ENCODE peak calls at places on chromosomes 5 and 9, in four cellular contexts. S is naive thymus-derived CD4-positive, alpha-beta T cell; Q is GM23248; C is thoracic aorta. P is an unnamed sample. For H3K36me3, the result is how much of the 10 kb centered on the place peaks cover.

GRCh38 chr9:126389958-126390357 is 63.3 kb downstream of the MVB12B start:
- DNase-seq in C (no peak), S (no peak), Q (no peak), P (no peak)

GRCh38 chr5:74576941-74577456 is 63.5 kb downstream of the ENC1 start:
- DNase-seq in C (no peak), S (peak), Q (peak), P (no peak)

GRCh38 chr5:89878140-89878570 is 531.4 kb downstream of the CETN3 start:
- DNase-seq in C (no peak), Q (peak), S (no peak), P (no peak)

GRCh38 chr9:95874989-95875304 is 544 bp upstream of the ERCC6L2 start:
- DNase-seq in C (peak), S (peak), Q (peak), P (peak)

GRCh38 chr5:143606043-143606752 is 202.7 kb upstream of the NR3C1 start:
- DNase-seq in Q (peak), S (no peak), C (no peak), P (no peak)

GRCh38 chr9:91258448-91258847 is 103.3 kb downstream of the AUH start:
- DNase-seq in Q (no peak), S (no peak), C (no peak), P (no peak)

GRCh38 chr5:475704-476101 is 32.7 kb downstream of the EXOC3 start:
- DNase-seq in C (no peak), Q (no peak), S (no peak), P (peak)

GRCh38 chr5:89350684-89351083 is 467.7 kb upstream of the MEF2C start:
- DNase-seq in S (no peak), C (no peak), Q (no peak), P (no peak)

GRCh38 chr5:124932791-124933600 is 186.6 kb upstream of the ZNF608 start:
- DNase-seq in C (no peak), Q (peak), S (no peak), P (no peak)

GRCh38 chr9:114051281-114051680 is 26.8 kb downstream of the AMBP start:
- DNase-seq in S (peak), C (no peak), Q (no peak), P (no peak)

GRCh38 chr9:129392093-129392541 is 214.1 kb upstream of the IER5L start:
- DNase-seq in Q (no peak), C (no peak), S (no peak), P (no peak)

GRCh38 chr5:177474094-177474493 is 660 bp upstream of the DBN1 start:
- DNase-seq in S (no peak), C (no peak), Q (peak), P (no peak)

GRCh38 chr5:177472460-177473441 is 683 bp downstream of the DBN1 start:
- DNase-seq in C (no peak), S (peak), Q (peak), P (no peak)

GRCh38 chr5:177474845-177475562 is 1.6 kb upstream of the DBN1 start:
- DNase-seq in C (no peak), Q (peak), S (no peak), P (no peak)

GRCh38 chr5:177471610-177472356 is 1.7 kb downstream of the DBN1 start:
- DNase-seq in Q (peak), C (no peak), S (no peak), P (no peak)

GRCh38 chr5:177473461-177473991 is at the start of gene DBN1:
- DNase-seq in C (no peak), Q (peak), S (no peak), P (no peak)
- H3K36me3 ChIP-seq in C (under half), Q (under half), S (under half), P (under half)

DNA sequence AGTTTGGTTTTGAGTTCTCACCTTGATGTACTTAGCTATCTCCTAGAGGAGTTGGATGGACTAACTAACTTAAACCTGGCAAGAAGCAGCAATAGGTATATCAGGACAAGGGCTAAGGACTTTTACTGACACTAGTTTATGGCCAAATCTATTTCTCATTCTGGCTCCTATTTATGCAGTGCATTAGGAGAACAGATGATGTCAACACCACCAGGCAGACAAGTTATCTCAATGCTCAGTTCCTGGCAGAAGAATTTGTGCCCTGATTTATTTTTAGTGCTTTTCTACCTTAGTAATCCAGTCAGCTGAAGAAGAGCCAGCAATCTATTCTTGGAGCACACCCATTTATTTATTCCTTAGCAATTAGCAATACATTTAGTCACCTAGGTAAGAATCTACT is 30.7 kb upstream of the MYOT start:
- DNase-seq in S (no peak), Q (peak), C (no peak), P (no peak)
- H3K4me3 ChIP-seq in S (no peak), Q (no peak), C (no peak), P (no peak)

DNA sequence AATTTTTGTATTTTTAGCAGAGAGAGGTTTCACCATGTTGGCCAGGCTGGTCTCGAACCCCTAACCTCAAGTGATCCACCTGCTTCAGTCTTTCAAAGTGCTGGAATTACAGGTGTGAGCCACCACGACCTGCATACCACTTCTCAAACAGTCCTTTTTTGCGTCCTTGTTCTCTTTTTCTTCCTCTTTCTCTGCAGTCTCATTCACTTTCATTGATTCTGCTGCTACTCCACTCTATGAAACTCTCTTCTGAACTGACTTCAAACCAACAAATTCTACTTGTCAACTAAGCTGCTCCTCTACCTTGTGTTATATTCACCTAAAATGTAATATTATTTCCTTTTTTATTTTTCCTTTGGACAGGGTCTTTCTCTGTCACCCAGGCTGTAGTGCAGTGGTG is 7.9 kb downstream of the NSD1 start:
- DNase-seq in C (no peak), Q (no peak), S (no peak), P (no peak)
- H3K36me3 ChIP-seq in C (under half), Q (under half), S (under half), P (half or more)

GRCh38 chr9:117135481-117135880 is 279.4 kb downstream of the ASTN2 start:
- DNase-seq in C (no peak), S (no peak), Q (no peak), P (no peak)
- H3K4me3 ChIP-seq in C (no peak), S (no peak), Q (no peak), P (no peak)

GRCh38 chr9:133345596-133345995 is 2.3 kb downstream of the MED22 start:
- DNase-seq in Q (no peak), S (no peak), C (no peak), P (no peak)
- H3K36me3 ChIP-seq in Q (under half), S (half or more), C (half or more), P (half or more)

DNA sequence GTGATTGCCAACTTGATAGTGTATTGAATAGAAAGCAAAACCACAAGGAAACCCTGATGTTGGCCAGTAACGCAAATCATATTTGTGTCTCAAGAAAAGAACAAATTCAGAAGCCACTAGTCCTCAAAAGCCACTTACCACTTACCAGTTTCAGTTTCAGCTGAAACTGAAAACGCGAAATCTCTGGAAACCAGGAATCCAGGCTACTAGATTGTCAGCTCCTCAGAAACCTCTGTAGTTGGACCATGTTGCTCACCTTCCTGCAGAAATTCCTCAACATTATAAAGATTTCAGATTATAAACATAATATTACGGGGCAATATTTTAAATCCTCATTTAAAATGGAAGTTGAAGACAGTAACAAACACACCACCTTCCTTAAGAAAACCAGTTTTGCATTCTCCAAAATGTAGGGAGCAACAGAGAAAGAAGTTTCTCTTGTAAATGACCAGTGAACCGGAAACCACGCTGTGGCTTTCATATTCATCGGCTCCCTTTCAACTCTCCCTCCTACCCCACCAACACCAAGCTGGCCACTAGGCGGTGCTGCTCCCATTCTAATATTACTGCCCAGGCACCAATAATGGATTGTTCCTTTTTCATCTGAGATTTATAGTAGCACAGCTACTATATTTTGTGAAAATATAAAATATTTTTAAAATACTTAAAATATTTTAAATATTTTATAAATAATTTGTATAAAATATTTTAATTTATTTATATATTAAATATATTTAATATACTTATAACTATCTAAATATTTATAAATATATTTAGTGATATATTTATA is 8.7 kb upstream of the TMED7 start:
- DNase-seq in C (peak), S (peak), Q (peak), P (peak)
- H3K4me3 ChIP-seq in C (peak), S (peak), Q (peak), P (peak)

DNA sequence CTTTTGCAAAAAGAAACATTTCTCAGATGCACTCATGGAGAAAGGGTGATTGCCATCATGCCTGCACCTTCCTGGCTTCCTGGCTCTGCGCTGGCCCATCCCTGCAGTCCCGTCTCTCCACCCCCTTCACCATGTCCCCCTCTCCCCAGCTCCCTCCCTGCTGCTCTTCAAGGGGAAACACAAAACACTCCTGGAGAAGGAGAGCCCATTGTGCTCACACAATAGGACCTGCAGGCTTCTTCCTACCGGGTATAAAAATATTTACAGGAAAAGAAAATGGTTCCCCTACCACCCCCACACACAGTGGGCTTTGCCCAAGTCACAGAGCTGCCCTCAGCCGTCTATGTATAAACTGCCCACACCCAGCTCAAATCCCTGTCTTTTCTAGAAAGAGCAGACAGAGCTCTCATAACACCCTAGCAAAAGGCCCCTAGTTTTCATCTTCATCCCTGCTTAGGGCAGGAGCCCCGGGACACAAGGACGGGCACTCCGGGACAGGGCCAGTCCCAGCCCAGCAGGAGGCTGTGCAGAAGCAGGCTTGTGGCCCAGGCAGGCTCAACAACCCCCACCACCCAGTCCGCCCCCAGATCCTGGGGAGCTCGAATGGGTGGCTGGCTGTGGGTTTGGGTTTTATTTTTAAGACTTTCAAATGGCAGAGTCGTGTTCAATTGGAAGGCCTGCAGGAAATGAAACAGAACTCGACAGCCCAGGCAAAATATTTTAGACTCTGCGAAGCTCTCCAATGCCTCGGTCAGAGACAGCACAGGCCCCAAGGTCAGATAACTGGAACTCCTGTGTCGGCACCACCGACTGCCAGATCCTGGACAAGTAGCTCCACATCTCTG is 77.3 kb downstream of the LRSAM1 start:
- DNase-seq in S (no peak), Q (no peak), C (no peak), P (no peak)
- H3K36me3 ChIP-seq in S (under half), Q (half or more), C (under half), P (half or more)

P was measured in lower lobe of right lung.